ENCODE peak calls at places on chromosome 16, in ten cellular contexts. D, N, O, T, U, E, I, W, Z and J are unnamed samples.

GRCh38 chr16:88582912-88583575 is 12.8 kb downstream of the ZC3H18 start:
- DNase-seq in D (no peak), N (no peak), O (no peak), T (no peak), U (no peak), E (no peak), I (no peak), W (no peak), Z (no peak), J (no peak)

GRCh38 chr16:57826040-57826434 is 23.7 kb upstream of the KIFC3 start:
- DNase-seq in D (no peak), N (no peak), O (no peak), T (no peak), U (no peak), E (no peak), I (no peak), W (no peak), Z (no peak), J (no peak)

GRCh38 chr16:4381072-4381934 is 9.7 kb downstream of the VASN start:
- DNase-seq in D (no peak), N (no peak), O (no peak), T (no peak), U (no peak), E (no peak), I (no peak), W (no peak), Z (no peak), J (no peak)

GRCh38 chr16:87541004-87541881 is 48.4 kb upstream of the ZCCHC14 start:
- DNase-seq in D (no peak), N (no peak), O (no peak), T (peak), U (peak), E (peak), I (no peak), W (peak), Z (no peak), J (no peak)

GRCh38 chr16:30355954-30356308 is 823 bp upstream of the CD2BP2 start:
- DNase-seq in D (no peak), N (no peak), O (no peak), T (no peak), U (no peak), E (no peak), I (no peak), W (no peak), Z (no peak), J (no peak)

GRCh38 chr16:62201911-62202310 is 165.7 kb upstream of the CDH8 start:
- DNase-seq in D (no peak), N (no peak), O (no peak), T (no peak), U (peak), E (no peak), I (no peak), W (no peak), Z (no peak), J (no peak)

GRCh38 chr16:1981972-1982574 is 804 bp upstream of the NOXO1 start:
- DNase-seq in D (no peak), N (no peak), O (peak), T (no peak), U (peak), E (no peak), I (no peak), W (no peak), Z (no peak), J (no peak)

GRCh38 chr16:88045820-88046303 is 94.6 kb downstream of the BANP start:
- DNase-seq in D (no peak), N (no peak), O (no peak), T (no peak), U (no peak), E (no peak), I (no peak), W (no peak), Z (peak), J (no peak)

GRCh38 chr16:67425046-67425445 is 5.9 kb upstream of the HSD11B2 start:
- DNase-seq in D (no peak), N (no peak), O (no peak), T (no peak), U (no peak), E (no peak), I (no peak), W (no peak), Z (no peak), J (no peak)

GRCh38 chr16:9919460-9919859 is 262.8 kb downstream of the GRIN2A start:
- DNase-seq in D (no peak), N (no peak), O (no peak), T (no peak), U (no peak), E (no peak), I (no peak), W (no peak), Z (no peak), J (no peak)

GRCh38 chr16:88063201-88063773 is 112.1 kb downstream of the BANP start:
- DNase-seq in D (no peak), N (no peak), O (no peak), T (peak), U (no peak), E (peak), I (no peak), W (peak), Z (no peak), J (no peak)

GRCh38 chr16:20041924-20042596 is 31.6 kb downstream of the GPR139 start:
- DNase-seq in D (no peak), N (no peak), O (no peak), T (no peak), U (no peak), E (no peak), I (no peak), W (no peak), Z (no peak), J (no peak)

GRCh38 chr16:63749256-63749655 is 1372.6 kb downstream of the CDH11 start:
- DNase-seq in D (no peak), N (no peak), O (no peak), T (no peak), U (no peak), E (peak), I (no peak), W (peak), Z (no peak), J (no peak)

GRCh38 chr16:71610936-71611871 is 14.8 kb upstream of the MARVELD3 start:
- DNase-seq in D (peak), N (peak), O (peak), T (peak), U (peak), E (peak), I (peak), W (peak), Z (peak), J (peak)

GRCh38 chr16:3058173-3059030 is 7.0 kb upstream of the IL32 start:
- DNase-seq in D (no peak), N (no peak), O (no peak), T (peak), U (no peak), E (no peak), I (no peak), W (peak), Z (peak), J (no peak)

GRCh38 chr16:75938818-75939217 is 212.5 kb upstream of the CPHXL start:
- DNase-seq in D (no peak), N (no peak), O (no peak), T (no peak), U (peak), E (no peak), I (no peak), W (no peak), Z (no peak), J (no peak)

GRCh38 chr16:31297496-31297895 is 37.7 kb downstream of the ITGAM start:
- DNase-seq in D (no peak), N (no peak), O (no peak), T (no peak), U (no peak), E (no peak), I (no peak), W (no peak), Z (no peak), J (no peak)

GRCh38 chr16:1550061-1550460 is 16.6 kb downstream of the TMEM204 start:
- DNase-seq in D (no peak), N (no peak), O (no peak), T (no peak), U (no peak), E (no peak), I (no peak), W (no peak), Z (no peak), J (no peak)

GRCh38 chr16:85484337-85485295 is 128.5 kb upstream of the GSE1 start:
- DNase-seq in D (no peak), N (no peak), O (no peak), T (no peak), U (no peak), E (no peak), I (peak), W (no peak), Z (no peak), J (no peak)

GRCh38 chr16:3879887-3880564 is 487 bp downstream of the CREBBP start:
- DNase-seq in D (peak), N (peak), O (peak), T (peak), U (no peak), E (no peak), I (no peak), W (peak), Z (peak), J (peak)

GRCh38 chr16:48614759-48615158 is 4.8 kb upstream of the N4BP1 start:
- DNase-seq in D (no peak), N (no peak), O (no peak), T (no peak), U (no peak), E (no peak), I (no peak), W (no peak), Z (no peak), J (no peak)

GRCh38 chr16:47578573-47578972 is 117.4 kb downstream of the PHKB start:
- DNase-seq in D (no peak), N (no peak), O (no peak), T (no peak), U (peak), E (no peak), I (no peak), W (peak), Z (no peak), J (peak)

GRCh38 chr16:86224126-86224525 is 286.2 kb upstream of the FOXF1 start:
- DNase-seq in D (no peak), N (no peak), O (no peak), T (no peak), U (no peak), E (no peak), I (no peak), W (no peak), Z (no peak), J (no peak)

GRCh38 chr16:81608515-81609209 is 164.1 kb downstream of the CMIP start:
- DNase-seq in D (no peak), N (no peak), O (no peak), T (peak), U (no peak), E (no peak), I (no peak), W (peak), Z (no peak), J (no peak)

GRCh38 chr16:89700649-89701424 is 668 bp downstream of the SPATA2L start:
- DNase-seq in D (no peak), N (no peak), O (peak), T (peak), U (no peak), E (no peak), I (no peak), W (peak), Z (peak), J (peak)

GRCh38 chr16:84294196-84295142 is at the start of gene WFDC1:
- DNase-seq in D (no peak), N (no peak), O (no peak), T (peak), U (no peak), E (no peak), I (no peak), W (peak), Z (no peak), J (no peak)

GRCh38 chr16:11780988-11781680 is 15.9 kb downstream of the ZC3H7A start:
- DNase-seq in D (no peak), N (no peak), O (no peak), T (no peak), U (no peak), E (no peak), I (no peak), W (peak), Z (no peak), J (no peak)

GRCh38 chr16:1759511-1759910 is 11.8 kb downstream of the NME3 start:
- DNase-seq in D (no peak), N (no peak), O (no peak), T (no peak), U (no peak), E (no peak), I (no peak), W (no peak), Z (no peak), J (no peak)

GRCh38 chr16:20901068-20901440 is 483 bp downstream of the LYRM1 start:
- DNase-seq in D (no peak), N (no peak), O (no peak), T (no peak), U (no peak), E (no peak), I (no peak), W (no peak), Z (no peak), J (no peak)

GRCh38 chr16:88325087-88325750 is 57.5 kb upstream of the ZNF469 start:
- DNase-seq in D (no peak), N (no peak), O (no peak), T (no peak), U (no peak), E (no peak), I (no peak), W (no peak), Z (no peak), J (no peak)

GRCh38 chr16:29978081-29978480 is 4.4 kb downstream of the TAOK2 start:
- DNase-seq in D (no peak), N (no peak), O (no peak), T (no peak), U (no peak), E (no peak), I (no peak), W (no peak), Z (no peak), J (no peak)